ENCODE peak calls at places on chromosomes 13 and 19, in four cellular contexts. C is psoas muscle, S is Calu3, T is fibroblast of lung. V is an unnamed sample.

GRCh38 chr13:109494955-109495354 is 291.4 kb downstream of the IRS2 start:
- DNase-seq in C (no peak), S (no peak), T (peak), V (no peak)

GRCh38 chr13:34867590-34867989 is 74.5 kb upstream of the NBEA start:
- DNase-seq in C (no peak), S (no peak), T (peak), V (no peak)

GRCh38 chr13:64538711-64539110 is 2691.4 kb downstream of the PCDH9 start:
- DNase-seq in C (no peak), S (no peak), T (peak), V (no peak)

GRCh38 chr13:110813646-110814624 is 100.4 kb downstream of the ING1 start:
- DNase-seq in C (no peak), S (no peak), T (no peak), V (no peak)

GRCh38 chr13:30744056-30744684 is 8.8 kb downstream of the ALOX5AP start:
- DNase-seq in C (no peak), S (peak), T (peak), V (no peak)

GRCh38 chr13:45365558-45365885 is 24.5 kb upstream of the TPT1 start:
- DNase-seq in C (no peak), S (no peak), T (no peak), V (no peak)

GRCh38 chr13:23427342-23428182 is 5.9 kb downstream of the SACS start:
- DNase-seq in C (no peak), S (no peak), T (peak), V (no peak)

GRCh38 chr13:114134111-114134943 is 1.9 kb upstream of the RASA3 start:
- DNase-seq in C (no peak), S (no peak), T (no peak), V (no peak)

GRCh38 chr19:43524922-43525835 is 1.8 kb downstream of the ETHE1 start:
- DNase-seq in C (peak), S (peak), T (peak), V (peak)

GRCh38 chr19:44142014-44142523 is 715 bp downstream of the ZNF234 start:
- DNase-seq in C (peak), S (peak), T (peak), V (peak)

GRCh38 chr13:71864981-71865857 is 1.8 kb downstream of the DACH1 start:
- DNase-seq in C (peak), S (peak), T (peak), V (peak)

GRCh38 chr13:100633461-100633860 is 41.1 kb downstream of the TMTC4 start:
- DNase-seq in C (no peak), S (no peak), T (peak), V (no peak)

GRCh38 chr13:113402471-113403254 is 38.7 kb upstream of the GRTP1 start:
- DNase-seq in C (peak), S (no peak), T (no peak), V (no peak)

GRCh38 chr13:65856464-65856863 is 1373.7 kb downstream of the PCDH9 start:
- DNase-seq in C (no peak), S (no peak), T (peak), V (no peak)

GRCh38 chr13:113928701-113929627 is 44.9 kb downstream of the C13orf46 start:
- DNase-seq in C (peak), S (no peak), T (peak), V (no peak)

GRCh38 chr13:37598572-37598971 is at the start of gene POSTN:
- DNase-seq in C (no peak), S (no peak), T (peak), V (no peak)

GRCh38 chr13:109243311-109243951 is 543.0 kb downstream of the IRS2 start:
- DNase-seq in C (no peak), S (peak), T (peak), V (no peak)

GRCh38 chr13:114027046-114027760 is 53.3 kb upstream of the C13orf46 start:
- DNase-seq in C (peak), S (no peak), T (peak), V (no peak)

DNA sequence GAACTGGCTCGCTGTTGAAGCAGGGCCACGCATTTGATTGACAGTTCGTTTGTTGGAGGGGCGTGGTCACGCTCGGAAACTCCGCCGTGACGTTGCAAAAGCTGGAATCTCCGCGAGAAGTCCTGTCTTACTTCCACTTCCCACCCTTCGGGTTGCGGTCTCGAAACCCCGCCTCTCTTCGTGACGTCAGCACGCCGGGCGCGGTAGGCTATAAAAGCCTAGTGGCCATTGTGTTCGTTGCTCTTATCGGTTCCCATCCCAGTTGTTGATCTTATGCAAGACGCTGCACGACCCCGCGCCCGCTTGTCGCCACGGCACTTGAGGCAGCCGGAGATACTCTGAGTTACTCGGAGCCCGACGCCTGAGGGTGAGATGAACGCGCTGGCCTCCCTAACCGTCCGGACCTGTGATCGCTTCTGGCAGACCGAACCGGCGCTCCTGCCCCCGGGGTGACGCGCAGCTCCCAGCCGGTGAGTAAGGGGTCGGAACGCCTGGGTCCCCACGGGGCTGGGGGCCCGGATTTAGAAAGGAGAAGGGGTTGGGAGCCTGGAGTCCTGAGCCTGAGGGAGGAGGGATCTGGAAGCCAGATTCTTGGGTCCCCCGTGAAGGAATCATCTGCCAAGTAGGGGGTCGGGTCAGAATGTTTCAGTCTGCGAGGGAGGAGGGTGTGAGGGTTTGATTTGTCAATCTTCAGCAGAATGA is at the start of gene PPP1R15A:
- DNase-seq in C (peak), S (peak), T (peak), V (peak)
- TF ChIP-seq CTCF in C (peak), S (no peak), T (no peak), V (no peak)

GRCh38 chr19:3075605-3076431 is 13.5 kb upstream of the TLE5 start:
- DNase-seq in C (peak), S (peak), T (no peak), V (peak)
- TF ChIP-seq CTCF in C (peak), S (peak), T (peak), V (peak)

GRCh38 chr19:1469936-1470863 is 8.8 kb downstream of the C19orf25 start:
- DNase-seq in C (peak), S (peak), T (no peak), V (no peak)

GRCh38 chr19:1470864-1471513 is 8.0 kb downstream of the C19orf25 start:
- DNase-seq in C (peak), S (no peak), T (no peak), V (no peak)

GRCh38 chr19:1472227-1473055 is 6.6 kb downstream of the C19orf25 start:
- DNase-seq in C (no peak), S (no peak), T (no peak), V (no peak)

GRCh38 chr19:1473056-1473400 is 6.0 kb downstream of the C19orf25 start:
- DNase-seq in C (no peak), S (no peak), T (no peak), V (no peak)

GRCh38 chr19:1471514-1472107 is 7.4 kb downstream of the C19orf25 start:
- DNase-seq in C (no peak), S (no peak), T (no peak), V (no peak)
- TF ChIP-seq CTCF in C (no peak), S (no peak), T (peak), V (no peak)

GRCh38 chr19:27773318-27774094 is 1439.4 kb downstream of the UQCRFS1 start:
- DNase-seq in C (no peak), S (no peak), T (no peak), V (no peak)

GRCh38 chr19:27775395-27775794 is 1437.6 kb downstream of the UQCRFS1 start:
- DNase-seq in C (no peak), S (no peak), T (no peak), V (no peak)

GRCh38 chr19:27774337-27774736 is 1438.6 kb downstream of the UQCRFS1 start:
- DNase-seq in C (no peak), S (no peak), T (no peak), V (no peak)

GRCh38 chr19:27776020-27776419 is 1436.9 kb downstream of the UQCRFS1 start:
- DNase-seq in C (no peak), S (no peak), T (peak), V (no peak)

GRCh38 chr19:27774827-27775226 is 1438.1 kb downstream of the UQCRFS1 start:
- DNase-seq in C (no peak), S (no peak), T (no peak), V (no peak)
- TF ChIP-seq CTCF in C (no peak), S (peak), T (peak), V (peak)

GRCh38 chr19:57611113-57611512 is 2.9 kb upstream of the ZNF134 start:
- DNase-seq in C (no peak), S (no peak), T (no peak), V (no peak)

GRCh38 chr19:57615346-57615745 is 1.3 kb downstream of the ZNF134 start:
- DNase-seq in C (no peak), S (no peak), T (no peak), V (no peak)

GRCh38 chr19:57613941-57614743 is at the start of gene ZNF134:
- DNase-seq in C (peak), S (peak), T (peak), V (peak)
- TF ChIP-seq CTCF in C (peak), S (no peak), T (peak), V (no peak)

GRCh38 chr19:50258918-50259372 is 55.5 kb downstream of the MYH14 start:
- DNase-seq in C (peak), S (peak), T (no peak), V (no peak)
- TF ChIP-seq CTCF in C (peak), S (peak), T (no peak), V (no peak)